ENCODE peak calls at places on chromosomes 1 and 21, in five cellular contexts. L, F, S, J and U are unnamed samples.

GRCh38 chr1:43367904-43368645 is at the start of gene ELOVL1:
- DNase-seq in L (peak), F (peak), S (peak), J (peak), U (peak)

GRCh38 chr1:228134591-228134990 is 5.5 kb upstream of the GUK1 start:
- DNase-seq in S (no peak), L (no peak), F (no peak), J (no peak), U (peak)

GRCh38 chr1:159916240-159917051 is 8.9 kb downstream of the TAGLN2 start:
- DNase-seq in J (no peak), S (peak), F (no peak), L (no peak), U (no peak)

GRCh38 chr1:212147581-212148033 is 112.1 kb downstream of the DTL start:
- DNase-seq in L (no peak), S (no peak), F (no peak), J (no peak), U (no peak)

GRCh38 chr21:25350056-25350455 is 257.2 kb downstream of the MRPL39 start:
- DNase-seq in F (no peak), L (no peak), J (peak), S (peak), U (no peak)

GRCh38 chr1:1543706-1544099 is 3.3 kb upstream of the TMEM240 start:
- DNase-seq in J (no peak), S (no peak), L (no peak), F (no peak), U (no peak)

GRCh38 chr1:11000526-11000925 is 11.9 kb upstream of the TARDBP start:
- DNase-seq in S (no peak), J (no peak), F (no peak), L (no peak), U (no peak)

GRCh38 chr1:32208891-32209309 is at the start of gene DCDC2B:
- DNase-seq in J (no peak), F (no peak), L (no peak), S (peak), U (no peak)

GRCh38 chr1:222098382-222098781 is 356.5 kb upstream of the DUSP10 start:
- DNase-seq in S (no peak), L (no peak), F (no peak), J (no peak), U (no peak)

GRCh38 chr1:183472488-183473285 is at the start of gene SMG7:
- DNase-seq in S (no peak), J (peak), L (no peak), F (no peak), U (peak)

GRCh38 chr21:31184462-31184861 is 146.2 kb upstream of the KRTAP19-8 start:
- DNase-seq in F (no peak), S (no peak), J (no peak), L (peak), U (no peak)

GRCh38 chr1:78277253-78277652 is 213.5 kb upstream of the PTGFR start:
- DNase-seq in L (no peak), S (peak), F (no peak), J (no peak), U (no peak)

GRCh38 chr1:103142466-103142865 is 34.1 kb upstream of the COL11A1 start:
- DNase-seq in J (no peak), L (no peak), S (no peak), F (no peak), U (no peak)

GRCh38 chr1:18175530-18176377 is 68.2 kb downstream of the IGSF21 start:
- DNase-seq in S (no peak), J (no peak), F (no peak), L (no peak), U (no peak)

GRCh38 chr1:77469311-77469710 is 187.5 kb downstream of the AK5 start:
- DNase-seq in S (no peak), L (no peak), J (no peak), F (no peak), U (no peak)

GRCh38 chr1:209569445-209570207 is 13.9 kb upstream of the CAMK1G start:
- DNase-seq in J (peak), S (peak), F (peak), L (peak), U (no peak)

GRCh38 chr1:40974945-40975344 is 4.6 kb upstream of the CTPS1 start:
- DNase-seq in J (no peak), L (no peak), F (no peak), S (no peak), U (no peak)

GRCh38 chr1:212034516-212035122 is 738 bp downstream of the INTS7 start:
- DNase-seq in F (no peak), J (no peak), L (no peak), S (no peak), U (no peak)

GRCh38 chr1:156963621-156964020 is 43.2 kb downstream of the LRRC71 start:
- DNase-seq in J (no peak), L (peak), S (no peak), F (no peak), U (no peak)

GRCh38 chr1:205317311-205317917 is 4.1 kb downstream of the NUAK2 start:
- DNase-seq in L (no peak), S (no peak), F (no peak), J (no peak), U (no peak)